ENCODE peak calls at places on chromosomes 6 and 20, in ten cellular contexts. M, I, L, O, Q, Z, U, S, C and D are unnamed samples.

GRCh38 chr20:10079964-10080363 is 45.2 kb downstream of the ANKEF1 start:
- DNase-seq in Z (no peak), L (no peak), Q (no peak), O (no peak), I (no peak), C (no peak), M (peak; percentile 69), S (no peak), U (no peak), D (no peak)

GRCh38 chr6:52964318-52964717 is 30.8 kb downstream of the GSTA4 start:
- DNase-seq in U (no peak), I (no peak), Z (no peak), Q (no peak), M (no peak), S (no peak), C (no peak), L (no peak), O (no peak), D (no peak)

GRCh38 chr6:95286874-95287273 is 290.5 kb upstream of the MANEA start:
- DNase-seq in I (no peak), Z (no peak), O (no peak), M (no peak), C (no peak), L (no peak), S (no peak), Q (no peak), U (no peak), D (no peak)

GRCh38 chr6:1878330-1878729 is 268.6 kb downstream of the FOXC1 start:
- DNase-seq in I (no peak), O (no peak), L (no peak), U (no peak), C (no peak), Z (no peak), S (no peak), M (no peak), Q (no peak), D (no peak)

GRCh38 chr20:49887251-49887827 is 28.0 kb downstream of the SPATA2 start:
- DNase-seq in M (peak; percentile 38), Q (no peak), C (no peak), S (no peak), O (no peak), Z (no peak), L (no peak), U (no peak), I (peak; percentile 32), D (no peak)

GRCh38 chr6:151847064-151847463 is 39.6 kb downstream of the ESR1 start:
- DNase-seq in O (peak; percentile 65), S (peak; percentile 86), L (no peak), C (no peak), I (peak; percentile 11), U (peak; percentile 29), M (peak; percentile 4), Z (peak; percentile 24), Q (peak; percentile 41), D (no peak)

GRCh38 chr6:170028629-170029345 is 262.1 kb downstream of the DLL1 start:
- DNase-seq in S (peak; percentile 36), C (no peak), O (no peak), M (no peak), I (no peak), Z (no peak), Q (no peak), L (no peak), U (no peak), D (peak; percentile 8)

GRCh38 chr20:24102290-24102689 is 113.7 kb upstream of the GGTLC1 start:
- DNase-seq in Z (peak; percentile 15), L (no peak), Q (no peak), S (peak; percentile 86), U (peak; percentile 28), I (no peak), C (no peak), O (no peak), M (no peak), D (no peak)

GRCh38 chr6:27760464-27760863 is 151.7 kb downstream of the OR2B2 start:
- DNase-seq in I (no peak), M (no peak), Z (no peak), S (no peak), U (peak; percentile 38), Q (no peak), C (no peak), L (no peak), O (no peak), D (no peak)

GRCh38 chr6:157172830-157173536 is 150.3 kb downstream of the TMEM242 start:
- DNase-seq in I (no peak), S (no peak), M (no peak), Z (no peak), U (no peak), L (no peak), O (no peak), Q (no peak), C (no peak), D (no peak)

GRCh38 chr20:14344746-14345145 is 7.3 kb upstream of the FLRT3 start:
- DNase-seq in Z (no peak), M (no peak), L (no peak), U (no peak), O (no peak), S (no peak), C (no peak), I (no peak), Q (no peak), D (no peak)

GRCh38 chr20:19757487-19757972 is 528 bp upstream of the RIN2 start:
- DNase-seq in U (no peak), O (peak; percentile 83), Q (peak; percentile 63), C (no peak), L (peak; percentile 92), S (peak; percentile 88), Z (no peak), M (peak; percentile 70), I (peak; percentile 90), D (peak; percentile 21)

GRCh38 chr6:85660181-85660611 is 17.5 kb upstream of the SYNCRIP start:
- DNase-seq in Z (no peak), O (peak; percentile 39), L (peak; percentile 62), I (no peak), Q (no peak), S (no peak), M (peak; percentile 98), U (no peak), C (no peak), D (no peak)

GRCh38 chr6:21046276-21046675 is 512.0 kb downstream of the CDKAL1 start:
- DNase-seq in S (no peak), Q (no peak), I (peak; percentile 11), L (no peak), Z (no peak), C (no peak), U (no peak), M (no peak), O (no peak), D (no peak)

GRCh38 chr6:147382945-147383554 is 125.4 kb upstream of the SAMD5 start:
- DNase-seq in Z (peak; percentile 12), M (peak; percentile 41), C (no peak), O (peak; percentile 31), S (no peak), Q (no peak), I (no peak), U (no peak), L (no peak), D (no peak)

GRCh38 chr20:60262967-60263603 is 304.9 kb downstream of the CDH26 start:
- DNase-seq in O (no peak), M (no peak), Q (no peak), C (no peak), Z (peak; percentile 25), S (peak; percentile 90), U (peak; percentile 5), I (no peak), L (no peak), D (peak; percentile 20)

GRCh38 chr6:112877134-112878100 is 530.3 kb downstream of the RFPL4B start:
- DNase-seq in L (no peak), Z (no peak), M (peak; percentile 93), Q (no peak), U (no peak), S (no peak), O (no peak), C (no peak), I (no peak), D (no peak)
- TF ChIP-seq CTCF in L (no peak), Z (peak; percentile 14), M (peak; percentile 35), Q (no peak), U (no peak), S (no peak), O (peak; percentile 41), C (no peak), I (no peak), D (no peak)

GRCh38 chr20:47854687-47855212 is 69.5 kb upstream of the SULF2 start:
- DNase-seq in M (peak; percentile 41), S (peak; percentile 88), U (peak; percentile 57), Q (no peak), L (no peak), O (peak; percentile 55), Z (peak; percentile 66), C (no peak), I (no peak), D (no peak)
- TF ChIP-seq CTCF in M (peak; percentile 36), S (peak; percentile 82), U (peak; percentile 54), Q (peak; percentile 54), L (no peak), O (peak; percentile 40), Z (peak; percentile 77), C (no peak), I (peak; percentile 29), D (no peak)

DNA sequence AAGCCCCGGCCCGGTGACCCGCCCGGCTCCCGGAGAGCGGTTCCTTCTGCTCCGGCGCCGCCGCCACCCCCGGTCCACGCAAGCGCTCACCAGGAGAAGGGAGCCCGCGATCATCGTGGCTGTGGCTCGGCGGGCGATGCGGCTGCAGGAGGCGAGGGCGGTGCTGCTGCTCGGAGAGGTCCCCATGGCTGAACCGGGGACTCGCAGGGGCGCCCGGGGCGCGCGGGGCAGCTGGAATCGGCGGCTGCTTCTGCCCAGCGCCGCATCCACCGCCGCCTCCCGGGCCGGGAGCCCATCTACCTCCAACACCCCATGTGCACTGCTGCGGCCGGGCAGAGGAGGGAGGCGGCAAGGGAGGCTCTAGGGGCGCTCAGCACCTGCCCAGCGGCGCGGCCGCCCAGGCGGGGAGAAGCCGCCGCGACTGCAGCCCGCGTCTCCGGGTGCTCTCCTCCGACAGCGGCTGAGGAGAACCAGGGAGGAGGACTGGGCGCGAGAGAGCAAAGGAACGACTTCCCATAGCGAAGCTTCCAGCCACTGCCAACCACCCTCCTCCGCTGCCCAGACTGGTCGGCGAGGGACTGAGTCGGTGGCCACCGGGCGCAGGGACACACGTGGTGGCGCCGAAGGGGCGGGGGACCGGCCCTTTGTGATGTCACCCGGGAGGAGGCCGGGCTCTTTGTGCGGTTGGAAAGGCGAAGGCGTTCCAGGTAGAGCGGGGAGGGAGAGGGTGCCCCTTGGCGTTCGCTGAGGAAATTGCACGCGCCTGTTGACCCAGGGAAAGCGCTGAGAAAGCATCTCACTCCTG is at the start of gene TNFRSF21:
- DNase-seq in Z (peak; percentile 93), S (peak; percentile 98), Q (peak; percentile 90), C (peak; percentile 58), M (peak; percentile 82), I (peak; percentile 92), U (peak; percentile 87), O (peak; percentile 96), L (peak; percentile 95), D (peak; percentile 67)
- TF ChIP-seq CTCF in Z (peak; percentile 86), S (peak; percentile 94), Q (peak; percentile 88), C (peak; percentile 70), M (peak; percentile 99), I (peak; percentile 94), U (peak; percentile 96), O (peak; percentile 95), L (peak; percentile 95), D (no peak)

DNA sequence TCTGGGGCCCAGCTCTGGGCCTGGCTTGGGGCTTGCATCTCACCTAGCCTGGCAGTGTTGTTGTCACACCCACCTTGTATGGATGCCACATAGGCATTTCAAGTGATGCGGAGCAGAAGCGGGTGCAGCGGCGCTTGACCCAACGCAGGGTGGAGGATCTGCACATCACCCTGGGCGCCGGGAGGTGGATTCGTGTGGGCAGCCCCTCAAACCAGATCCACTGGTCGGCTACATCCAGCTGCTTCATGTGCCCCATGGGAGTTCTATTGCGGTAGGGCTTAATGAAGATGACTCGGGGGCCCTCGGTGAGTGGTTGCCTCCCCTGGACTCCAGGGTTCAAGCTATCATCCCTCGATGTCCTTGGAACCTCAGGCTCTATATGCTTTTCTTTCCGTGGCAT is 3.2 kb downstream of the TP53TG5 start:
- DNase-seq in U (no peak), Z (no peak), C (no peak), L (no peak), Q (no peak), O (no peak), M (no peak), S (no peak), I (no peak), D (no peak)
- TF ChIP-seq CTCF in U (no peak), Z (no peak), C (no peak), L (no peak), Q (no peak), O (no peak), M (no peak), S (no peak), I (no peak), D (no peak)